ENCODE peak calls at places on chromosomes 11 and 22, in eight cellular contexts. R is CD8-positive, alpha-beta memory T cell; Y is epithelial cell of prostate; B is testis; C is body of pancreas; O is dorsolateral prefrontal cortex; V is HepG2; P is small intestine. S is an unnamed sample.

GRCh38 chr11:71363721-71364120 is 84.5 kb downstream of the DHCR7 start:
- DNase-seq in R (no peak), Y (no peak), B (no peak), C (no peak), O (no peak), V (no peak), P (no peak), S (no peak)

GRCh38 chr11:71472357-71472885 is 19.4 kb downstream of the NADSYN1 start:
- DNase-seq in R (no peak), Y (no peak), B (no peak), C (no peak), O (no peak), V (no peak), P (no peak), S (no peak)

GRCh38 chr11:20668844-20669832 is at the start of gene NELL1:
- DNase-seq in R (no peak), Y (no peak), B (no peak), C (no peak), O (no peak), V (no peak), P (no peak), S (peak)

GRCh38 chr22:18078329-18079041 is 695 bp downstream of the PEX26 start:
- DNase-seq in R (peak), Y (no peak), B (no peak), C (peak), O (no peak), V (peak), P (peak), S (peak)

GRCh38 chr11:78100276-78101040 is 20.8 kb upstream of the NDUFC2 start:
- DNase-seq in R (no peak), Y (no peak), B (no peak), C (no peak), O (peak), V (no peak), P (no peak), S (no peak)

GRCh38 chr22:23751441-23751996 is 607 bp upstream of the ZNF70 start:
- DNase-seq in R (no peak), Y (no peak), B (peak), C (no peak), O (no peak), V (no peak), P (no peak), S (peak)

GRCh38 chr22:44037519-44038370 is 13.6 kb downstream of the PARVB start:
- DNase-seq in R (no peak), Y (peak), B (peak), C (no peak), O (peak), V (no peak), P (no peak), S (no peak)

GRCh38 chr11:32255876-32256275 is 165.0 kb downstream of the RCN1 start:
- DNase-seq in R (no peak), Y (no peak), B (no peak), C (no peak), O (no peak), V (no peak), P (no peak), S (no peak)

GRCh38 chr11:19474211-19474610 is 233.5 kb upstream of the E2F8 start:
- DNase-seq in R (no peak), Y (no peak), B (no peak), C (no peak), O (no peak), V (no peak), P (no peak), S (no peak)
- H3K27ac ChIP-seq in R (no peak), Y (no peak), B (no peak), C (no peak), O (peak), V (no peak), P (no peak), S (no peak)

DNA sequence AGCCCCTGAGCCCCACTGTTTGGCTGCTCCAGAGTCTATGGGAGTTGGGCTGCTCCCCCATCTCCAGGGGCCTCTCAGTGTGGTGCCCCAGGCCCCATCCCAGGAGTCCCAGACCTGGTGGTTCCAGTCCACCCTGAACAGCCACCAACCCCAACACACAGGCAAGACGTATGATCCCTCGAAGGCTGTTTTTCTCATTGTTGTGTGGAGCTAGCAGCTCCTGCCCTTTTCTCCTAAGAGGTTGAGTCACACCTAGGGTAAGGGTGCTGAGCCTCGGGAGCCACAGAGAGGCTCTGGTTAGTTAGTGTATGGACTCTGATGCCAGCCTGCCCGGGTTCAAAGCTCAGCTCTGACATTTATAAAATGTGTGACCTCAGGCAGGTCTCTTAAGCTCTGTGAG is 47.1 kb downstream of the FBLN1 start:
- DNase-seq in R (no peak), Y (no peak), B (no peak), C (no peak), O (no peak), V (no peak), P (no peak), S (no peak)
- H3K27ac ChIP-seq in R (no peak), Y (peak), B (no peak), C (no peak), O (no peak), V (no peak), P (no peak), S (peak)

GRCh38 chr11:66333896-66334604 is 2.2 kb downstream of the RIN1 start:
- DNase-seq in R (no peak), Y (no peak), B (no peak), C (no peak), O (no peak), V (no peak), P (no peak), S (peak)

GRCh38 chr11:66336234-66337102 is at the start of gene RIN1:
- DNase-seq in R (peak), Y (peak), B (no peak), C (peak), O (peak), V (peak), P (peak), S (peak)

GRCh38 chr11:66334605-66335442 is 1.4 kb downstream of the RIN1 start:
- DNase-seq in R (no peak), Y (no peak), B (no peak), C (no peak), O (no peak), V (no peak), P (no peak), S (peak)

GRCh38 chr11:66337103-66337899 is 1.1 kb upstream of the RIN1 start:
- DNase-seq in R (no peak), Y (no peak), B (no peak), C (no peak), O (no peak), V (no peak), P (no peak), S (peak)

GRCh38 chr11:66335531-66336233 is 552 bp downstream of the RIN1 start:
- DNase-seq in R (no peak), Y (no peak), B (no peak), C (no peak), O (no peak), V (no peak), P (no peak), S (peak)
- H3K27ac ChIP-seq in R (peak), Y (peak), B (no peak), C (peak), O (peak), V (peak), P (peak), S (peak)

GRCh38 chr22:49207008-49207775 is 620.5 kb downstream of the BRD1 start:
- DNase-seq in R (no peak), Y (no peak), B (no peak), C (no peak), O (peak), V (no peak), P (no peak), S (no peak)

GRCh38 chr22:49209452-49210195 is 618.0 kb downstream of the BRD1 start:
- DNase-seq in R (no peak), Y (no peak), B (no peak), C (peak), O (peak), V (peak), P (peak), S (no peak)

GRCh38 chr22:49206281-49206680 is 621.4 kb downstream of the BRD1 start:
- DNase-seq in R (no peak), Y (no peak), B (no peak), C (no peak), O (peak), V (no peak), P (no peak), S (no peak)

GRCh38 chr22:49208768-49209252 is 618.9 kb downstream of the BRD1 start:
- DNase-seq in R (no peak), Y (no peak), B (no peak), C (no peak), O (peak), V (no peak), P (no peak), S (no peak)

DNA sequence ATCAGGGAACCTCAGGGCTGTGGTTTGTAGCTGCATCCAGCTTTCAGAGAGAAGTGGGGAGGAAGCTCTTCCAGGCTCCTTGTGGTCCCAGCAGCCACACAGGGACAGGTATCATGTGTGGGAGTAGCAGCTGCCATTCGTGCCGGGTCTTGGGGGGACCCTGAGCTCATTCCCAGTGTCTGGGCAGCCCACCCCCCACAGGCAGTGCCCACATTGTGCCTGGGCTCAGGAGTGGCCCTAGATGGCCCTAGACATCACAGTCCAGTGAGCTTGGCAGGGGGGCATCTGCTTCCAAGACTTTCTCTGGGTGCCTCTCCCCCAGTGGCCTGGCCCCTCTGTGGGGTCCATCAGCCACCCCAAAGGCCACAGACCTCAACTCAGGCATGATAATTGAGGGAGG is 619.7 kb downstream of the BRD1 start:
- DNase-seq in R (no peak), Y (no peak), B (no peak), C (no peak), O (peak), V (no peak), P (no peak), S (peak)
- H3K27ac ChIP-seq in R (no peak), Y (no peak), B (no peak), C (no peak), O (no peak), V (no peak), P (no peak), S (no peak)

GRCh38 chr22:37570661-37570976 is 9.3 kb downstream of the LGALS2 start:
- DNase-seq in R (no peak), Y (no peak), B (no peak), C (no peak), O (no peak), V (no peak), P (no peak), S (no peak)

GRCh38 chr22:37568448-37569008 is 8.2 kb downstream of the CDC42EP1 start:
- DNase-seq in R (no peak), Y (no peak), B (no peak), C (peak), O (no peak), V (no peak), P (no peak), S (no peak)

GRCh38 chr22:37569009-37569920 is 9.0 kb downstream of the CDC42EP1 start:
- DNase-seq in R (no peak), Y (no peak), B (no peak), C (peak), O (peak), V (peak), P (peak), S (peak)

GRCh38 chr22:37571258-37571991 is 8.5 kb downstream of the LGALS2 start:
- DNase-seq in R (no peak), Y (no peak), B (no peak), C (peak), O (no peak), V (no peak), P (no peak), S (no peak)

DNA sequence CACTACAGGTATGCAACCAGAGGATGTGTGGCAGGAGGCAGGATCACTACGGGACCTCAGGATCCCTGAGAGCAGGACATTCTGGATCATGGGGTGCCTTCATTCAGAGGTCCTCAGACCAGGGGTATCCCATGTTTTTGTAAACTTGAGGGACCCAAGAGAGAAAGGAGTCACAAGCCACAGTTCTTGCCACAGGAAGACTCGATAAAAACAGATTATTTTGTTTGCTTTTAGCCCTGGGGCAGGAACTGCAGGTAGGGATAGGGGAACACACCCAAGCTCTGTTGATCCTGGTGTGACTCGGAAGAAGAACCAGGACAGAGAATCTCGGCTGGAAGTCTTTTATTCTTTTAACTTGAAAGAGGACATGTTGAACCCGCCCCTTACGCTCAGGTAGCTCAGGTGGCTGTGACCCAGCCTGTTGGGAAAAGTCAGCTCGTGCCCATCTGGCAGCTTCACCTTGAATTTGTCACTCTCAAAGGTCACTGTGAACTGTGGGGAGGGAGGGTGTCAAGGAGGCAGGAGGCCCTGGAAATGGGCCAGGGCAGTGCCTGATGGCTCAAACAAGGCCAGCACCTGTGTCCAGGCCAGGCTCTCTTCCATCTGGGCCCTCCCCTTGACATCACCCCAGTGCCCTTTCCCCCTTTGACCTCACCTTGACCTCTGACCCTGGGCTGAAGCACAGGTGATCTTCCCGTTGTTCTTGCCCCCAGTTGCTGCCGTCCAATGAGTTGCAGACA is 9.8 kb downstream of the LGALS2 start:
- DNase-seq in R (no peak), Y (no peak), B (no peak), C (peak), O (no peak), V (no peak), P (peak), S (peak)
- H3K27ac ChIP-seq in R (no peak), Y (peak), B (no peak), C (peak), O (peak), V (peak), P (peak), S (no peak)

GRCh38 chr11:77082838-77083552 is 16.2 kb downstream of the CAPN5 start:
- DNase-seq in R (no peak), Y (no peak), B (peak), C (peak), O (peak), V (no peak), P (peak), S (peak)
- H3K27ac ChIP-seq in R (no peak), Y (no peak), B (peak), C (peak), O (no peak), V (no peak), P (peak), S (peak)

GRCh38 chr22:20776624-20777405 is 2.9 kb downstream of the SERPIND1 start:
- DNase-seq in R (no peak), Y (no peak), B (no peak), C (no peak), O (no peak), V (peak), P (no peak), S (no peak)

GRCh38 chr22:20775342-20775895 is 1.5 kb downstream of the SERPIND1 start:
- DNase-seq in R (no peak), Y (no peak), B (no peak), C (no peak), O (no peak), V (no peak), P (no peak), S (no peak)

GRCh38 chr22:20779014-20779812 is 5.3 kb downstream of the SERPIND1 start:
- DNase-seq in R (no peak), Y (no peak), B (no peak), C (no peak), O (no peak), V (no peak), P (no peak), S (no peak)

GRCh38 chr22:20779813-20780148 is 5.9 kb downstream of the SERPIND1 start:
- DNase-seq in R (no peak), Y (no peak), B (no peak), C (no peak), O (no peak), V (no peak), P (no peak), S (no peak)

DNA sequence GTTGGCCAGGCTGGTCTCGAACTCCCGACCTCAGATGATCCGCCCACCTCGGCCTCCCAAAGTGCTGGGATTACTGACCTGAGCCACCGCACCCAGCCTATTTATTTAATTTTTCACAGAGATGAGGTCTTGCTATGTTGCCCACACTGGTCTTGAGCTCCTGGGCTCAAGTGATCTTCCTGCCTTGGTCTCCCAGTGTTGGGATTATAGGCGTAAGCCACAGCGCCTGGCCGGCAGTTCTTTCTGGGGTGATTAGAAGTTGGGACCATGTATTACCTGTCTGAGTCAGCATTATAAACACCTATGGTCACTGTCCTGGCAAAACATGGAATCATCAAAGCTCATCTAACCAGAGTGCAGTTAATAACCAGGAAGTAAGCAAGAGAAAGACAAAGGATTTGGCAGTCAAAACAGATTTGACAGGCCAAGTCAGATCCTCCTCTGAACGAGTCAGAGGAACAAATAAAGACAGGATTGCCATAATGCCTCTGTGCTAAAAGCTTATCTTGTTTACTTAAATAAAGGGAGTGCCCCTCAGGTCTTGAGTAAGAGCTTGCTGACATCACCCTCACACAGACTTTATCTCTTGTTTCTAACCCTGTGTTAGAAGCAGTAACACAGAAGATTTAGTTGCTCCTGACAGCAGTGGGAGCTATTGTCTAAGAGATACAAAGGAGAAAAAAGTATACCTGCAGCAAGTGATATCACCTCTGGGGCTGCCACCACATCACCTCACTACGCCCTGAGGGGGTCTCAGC is 3.7 kb downstream of the SERPIND1 start:
- DNase-seq in R (no peak), Y (peak), B (no peak), C (no peak), O (no peak), V (peak), P (peak), S (no peak)
- H3K27ac ChIP-seq in R (peak), Y (peak), B (no peak), C (peak), O (peak), V (peak), P (no peak), S (peak)

GRCh38 chr11:95717314-95717713 is 72.3 kb downstream of the FAM76B start:
- DNase-seq in R (no peak), Y (no peak), B (no peak), C (no peak), O (no peak), V (no peak), P (no peak), S (no peak)

GRCh38 chr11:95713428-95713827 is 76.2 kb downstream of the FAM76B start:
- DNase-seq in R (no peak), Y (no peak), B (no peak), C (no peak), O (no peak), V (no peak), P (no peak), S (no peak)

GRCh38 chr11:95716266-95716665 is 73.3 kb downstream of the FAM76B start:
- DNase-seq in R (no peak), Y (no peak), B (no peak), C (no peak), O (no peak), V (no peak), P (no peak), S (no peak)

GRCh38 chr11:95714853-95715776 is 74.5 kb downstream of the FAM76B start:
- DNase-seq in R (no peak), Y (no peak), B (no peak), C (no peak), O (no peak), V (no peak), P (no peak), S (no peak)

GRCh38 chr11:95715777-95716241 is 73.8 kb downstream of the FAM76B start:
- DNase-seq in R (no peak), Y (peak), B (no peak), C (no peak), O (peak), V (peak), P (no peak), S (no peak)
- H3K27ac ChIP-seq in R (no peak), Y (peak), B (no peak), C (no peak), O (peak), V (no peak), P (no peak), S (no peak)

GRCh38 chr11:126585388-126586302 is 230.2 kb downstream of the ST3GAL4 start:
- DNase-seq in R (no peak), Y (peak), B (peak), C (peak), O (no peak), V (no peak), P (peak), S (peak)
- H3K27ac ChIP-seq in R (no peak), Y (peak), B (peak), C (peak), O (no peak), V (no peak), P (no peak), S (no peak)